ENCODE peak calls at places on chromosomes 2 and 18, in six cellular contexts. G is H1, B is neuronal stem cell, I is mesendoderm, X is H9, S is mesenchymal stem cell. F is an unnamed sample.

GRCh38 chr2:164314148-164314547 is 307.1 kb downstream of the GRB14 start:
- DNase-seq in G (no peak), B (no peak), I (no peak), X (no peak), S (peak; percentile 57), F (no peak)

GRCh38 chr18:12362473-12363174 is 14.4 kb downstream of the AFG3L2 start:
- DNase-seq in G (no peak), B (no peak), I (no peak), X (no peak), S (no peak), F (no peak)

GRCh38 chr2:133424876-133425275 is 143.4 kb downstream of the NCKAP5 start:
- DNase-seq in G (no peak), B (no peak), I (no peak), X (no peak), S (no peak), F (peak; percentile 62)

GRCh38 chr2:181334158-181334826 is 122.9 kb upstream of the ITGA4 start:
- DNase-seq in G (no peak), B (no peak), I (no peak), X (no peak), S (no peak), F (no peak)

GRCh38 chr18:23200751-23201150 is 65.5 kb downstream of the CABLES1 start:
- DNase-seq in G (no peak), B (no peak), I (peak; percentile 88), X (no peak), S (no peak), F (no peak)

GRCh38 chr2:239065962-239066361 is 218.1 kb downstream of the TWIST2 start:
- DNase-seq in G (no peak), B (no peak), I (no peak), X (no peak), S (no peak), F (no peak)

GRCh38 chr2:99554238-99554637 is 64.4 kb upstream of the REV1 start:
- DNase-seq in G (peak; percentile 43), B (no peak), I (peak; percentile 77), X (peak; percentile 81), S (no peak), F (no peak)

GRCh38 chr2:28155071-28155470 is 237.6 kb upstream of the FOSL2 start:
- DNase-seq in G (no peak), B (no peak), I (no peak), X (no peak), S (no peak), F (no peak)

GRCh38 chr2:72920317-72921087 is 3.2 kb downstream of the EMX1 start:
- DNase-seq in G (no peak), B (no peak), I (peak; percentile 75), X (peak; percentile 63), S (peak; percentile 58), F (peak; percentile 30)

GRCh38 chr18:58117685-58118403 is 73.8 kb downstream of the NEDD4L start:
- DNase-seq in G (no peak), B (no peak), I (no peak), X (no peak), S (peak; percentile 81), F (peak; percentile 98)

GRCh38 chr2:16750175-16750924 is 84.7 kb upstream of the CYRIA start:
- DNase-seq in G (no peak), B (no peak), I (no peak), X (no peak), S (no peak), F (no peak)

GRCh38 chr2:217978536-217979150 is 24.2 kb downstream of the TNS1 start:
- DNase-seq in G (no peak), B (no peak), I (peak; percentile 71), X (peak; percentile 80), S (peak; percentile 44), F (no peak)

GRCh38 chr18:24627644-24628315 is 167.3 kb downstream of the HRH4 start:
- DNase-seq in G (no peak), B (no peak), I (no peak), X (no peak), S (peak; percentile 59), F (peak; percentile 76)

GRCh38 chr18:45222200-45222599 is 393.1 kb upstream of the SLC14A2 start:
- DNase-seq in G (no peak), B (no peak), I (peak; percentile 62), X (no peak), S (no peak), F (no peak)

GRCh38 chr18:65567372-65567771 is 183.4 kb upstream of the CDH7 start:
- DNase-seq in G (no peak), B (no peak), I (peak; percentile 37), X (no peak), S (peak; percentile 14), F (no peak)

GRCh38 chr18:79526468-79527460 is 131.0 kb downstream of the NFATC1 start:
- DNase-seq in G (no peak), B (no peak), I (no peak), X (no peak), S (no peak), F (no peak)

GRCh38 chr2:94999431-94999883 is 26.1 kb upstream of the MAL start:
- DNase-seq in G (no peak), B (no peak), I (no peak), X (peak; percentile 13), S (no peak), F (no peak)

GRCh38 chr2:218125626-218126080 is at the start of gene CXCR2:
- DNase-seq in G (no peak), B (no peak), I (peak; percentile 48), X (peak; percentile 38), S (no peak), F (no peak)

GRCh38 chr18:39840406-39840805 is 2114.6 kb upstream of the PIK3C3 start:
- DNase-seq in G (no peak), B (no peak), I (no peak), X (no peak), S (peak; percentile 69), F (peak; percentile 49)

GRCh38 chr2:73134471-73134870 is 21.7 kb upstream of the RAB11FIP5 start:
- DNase-seq in G (no peak), B (no peak), I (peak; percentile 40), X (no peak), S (no peak), F (peak; percentile 16)

GRCh38 chr2:214226061-214226460 is 184.8 kb upstream of the VWC2L start:
- DNase-seq in G (no peak), B (no peak), I (peak; percentile 13), X (no peak), S (no peak), F (peak; percentile 1)

GRCh38 chr2:605674-606608 is 71.3 kb downstream of the TMEM18 start:
- DNase-seq in G (no peak), B (no peak), I (peak; percentile 9), X (peak; percentile 23), S (no peak), F (no peak)

GRCh38 chr2:7288484-7288883 is 371.3 kb downstream of the RNF144A start:
- DNase-seq in G (no peak), B (no peak), I (no peak), X (no peak), S (no peak), F (no peak)

GRCh38 chr2:223797811-223798721 is 39.3 kb downstream of the AP1S3 start:
- DNase-seq in G (no peak), B (peak; percentile 27), I (peak; percentile 42), X (no peak), S (peak; percentile 61), F (peak; percentile 59)

GRCh38 chr18:35620765-35621164 is 39.2 kb downstream of the GALNT1 start:
- DNase-seq in G (no peak), B (no peak), I (no peak), X (no peak), S (no peak), F (no peak)

GRCh38 chr2:238320648-238321281 is 447 bp downstream of the TRAF3IP1 start:
- DNase-seq in G (no peak), B (no peak), I (peak; percentile 28), X (no peak), S (peak; percentile 34), F (peak; percentile 8)

GRCh38 chr2:71995067-71995665 is 152.5 kb downstream of the CYP26B1 start:
- DNase-seq in G (no peak), B (no peak), I (peak; percentile 50), X (no peak), S (peak; percentile 7), F (peak; percentile 5)

GRCh38 chr2:31286961-31287550 is 53.1 kb downstream of the EHD3 start:
- DNase-seq in G (no peak), B (no peak), I (peak; percentile 33), X (no peak), S (peak; percentile 60), F (no peak)

GRCh38 chr2:230693411-230693810 is 19.2 kb upstream of the CAB39 start:
- DNase-seq in G (no peak), B (no peak), I (no peak), X (no peak), S (no peak), F (no peak)

GRCh38 chr2:230692760-230693159 is 19.9 kb upstream of the CAB39 start:
- DNase-seq in G (no peak), B (no peak), I (no peak), X (no peak), S (no peak), F (peak; percentile 73)

GRCh38 chr2:230687498-230687897 is 25.1 kb upstream of the CAB39 start:
- DNase-seq in G (no peak), B (no peak), I (no peak), X (no peak), S (peak; percentile 66), F (peak; percentile 72)

GRCh38 chr2:230691005-230691647 is 21.5 kb upstream of the CAB39 start:
- DNase-seq in G (peak; percentile 27), B (no peak), I (peak; percentile 96), X (no peak), S (peak; percentile 25), F (peak; percentile 76)

GRCh38 chr2:230690439-230690838 is 22.2 kb upstream of the CAB39 start:
- DNase-seq in G (no peak), B (no peak), I (no peak), X (no peak), S (no peak), F (peak; percentile 43)
- H2BK15ac ChIP-seq in G (no peak overlapping the region), B (no peak overlapping the region), I (no peak overlapping the region), X (no peak overlapping the region), S (no peak overlapping the region), F (no peak overlapping the region)

GRCh38 chr2:172480301-172481218 is 53.2 kb downstream of the ITGA6 start:
- DNase-seq in G (no peak), B (no peak), I (peak; percentile 38), X (no peak), S (peak; percentile 61), F (peak; percentile 20)
- H2BK15ac ChIP-seq in G (no peak overlapping the region), B (no peak overlapping the region), I (no peak overlapping the region), X (no peak overlapping the region), S (no peak overlapping the region), F (no peak overlapping the region)

GRCh38 chr2:77007668-77008067 is 514.5 kb downstream of the LRRTM4 start:
- DNase-seq in G (no peak), B (no peak), I (no peak), X (no peak), S (no peak), F (no peak)
- H2BK15ac ChIP-seq in G (no peak overlapping the region), B (no peak overlapping the region), I (no peak overlapping the region), X (no peak overlapping the region), S (no peak overlapping the region), F (no peak overlapping the region)

GRCh38 chr2:209236369-209236768 is 187.5 kb upstream of the MAP2 start:
- DNase-seq in G (no peak), B (peak; percentile 9), I (peak; percentile 69), X (peak; percentile 39), S (no peak), F (no peak)
- H2BK15ac ChIP-seq in G (no peak overlapping the region), B (no peak overlapping the region), I (no peak overlapping the region), X (no peak overlapping the region), S (no peak overlapping the region), F (no peak overlapping the region)

GRCh38 chr2:151906633-151906998 is 78.4 kb upstream of the ARL5A start:
- DNase-seq in G (no peak), B (no peak), I (no peak), X (no peak), S (no peak), F (no peak)
- H2BK15ac ChIP-seq in G (no peak overlapping the region), B (no peak overlapping the region), I (no peak overlapping the region), X (no peak overlapping the region), S (no peak overlapping the region), F (no peak overlapping the region)

F was measured in IMR-90.